ENCODE peak calls at places on chromosomes 1 and 21, in six cellular contexts. V is hepatocyte, F is lower lobe of right lung, N is substantia nigra, H is WERI-Rb-1, Y is AG04450. L is an unnamed sample.

GRCh38 chr1:94416901-94417701 is 1.1 kb upstream of the ABCD3 start:
- DNase-seq in V (peak; percentile 44), F (no peak), N (peak; percentile 27), H (peak; percentile 9), Y (peak; percentile 65), L (no peak)

GRCh38 chr21:45930231-45930760 is 51.3 kb upstream of the COL6A1 start:
- DNase-seq in V (no peak), F (no peak), N (no peak), H (no peak), Y (no peak), L (no peak)

GRCh38 chr1:196558424-196558823 is 49.8 kb downstream of the KCNT2 start:
- DNase-seq in V (peak; percentile 18), F (no peak), N (no peak), H (no peak), Y (peak; percentile 6), L (no peak)

GRCh38 chr21:35506352-35506751 is 457.2 kb upstream of the RUNX1 start:
- DNase-seq in V (no peak), F (no peak), N (no peak), H (no peak), Y (no peak), L (no peak)

GRCh38 chr1:92985101-92985500 is 23.8 kb upstream of the DIPK1A start:
- DNase-seq in V (no peak), F (no peak), N (no peak), H (no peak), Y (no peak), L (no peak)

GRCh38 chr1:32303997-32304622 is 12.2 kb downstream of the HDAC1 start:
- DNase-seq in V (no peak), F (no peak), N (no peak), H (no peak), Y (no peak), L (no peak)

GRCh38 chr1:217506878-217507277 is 124.0 kb downstream of the GPATCH2 start:
- DNase-seq in V (no peak), F (no peak), N (no peak), H (no peak), Y (no peak), L (no peak)

GRCh38 chr21:34126269-34126668 is 52.9 kb downstream of the MRPS6 start:
- DNase-seq in V (peak; percentile 26), F (no peak), N (no peak), H (no peak), Y (no peak), L (no peak)

DNA sequence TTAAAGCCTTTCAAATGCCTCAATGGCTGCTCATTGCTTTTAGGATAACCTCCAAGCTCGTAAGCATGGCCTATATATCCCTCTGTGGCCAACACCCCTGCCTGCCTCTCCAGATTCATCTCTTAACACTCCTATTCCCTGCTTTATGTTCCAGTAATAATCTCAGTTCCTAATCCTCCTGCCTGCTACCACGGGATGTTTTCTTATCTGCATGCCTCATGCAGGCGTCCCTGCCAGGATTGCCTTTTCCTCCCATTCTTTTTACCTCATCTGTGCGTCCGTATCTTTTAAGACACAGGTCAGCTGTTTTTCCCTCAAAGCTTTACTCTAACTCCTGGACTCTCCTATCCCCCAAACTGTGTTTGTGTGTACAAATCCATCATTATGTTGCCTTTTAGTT is 36.1 kb downstream of the ZBTB40 start:
- DNase-seq in V (peak; percentile 30), F (no peak), N (no peak), H (peak; percentile 38), Y (no peak), L (no peak)
- H3K27ac ChIP-seq in V (peak overlapping the region; percentile 68), F (no peak overlapping the region), N (no peak overlapping the region), H (peak overlapping the region; percentile 42), Y (no peak overlapping the region), L (no peak overlapping the region)

GRCh38 chr1:226946285-226946684 is 6.2 kb downstream of the COQ8A start:
- DNase-seq in V (no peak), F (no peak), N (no peak), H (no peak), Y (no peak), L (no peak)
- H3K27ac ChIP-seq in V (peak overlapping the region; percentile 90), F (peak overlapping the region; percentile 61), N (no peak overlapping the region), H (no peak overlapping the region), Y (no peak overlapping the region), L (no peak overlapping the region)

GRCh38 chr1:60000625-60001024 is 72.9 kb downstream of the C1orf87 start:
- DNase-seq in V (no peak), F (no peak), N (no peak), H (no peak), Y (no peak), L (no peak)

GRCh38 chr1:59997479-59997878 is 70.9 kb upstream of the CYP2J2 start:
- DNase-seq in V (no peak), F (no peak), N (no peak), H (no peak), Y (no peak), L (peak; percentile 37)

GRCh38 chr1:59994302-59995198 is 68.0 kb upstream of the CYP2J2 start:
- DNase-seq in V (peak; percentile 26), F (no peak), N (no peak), H (no peak), Y (no peak), L (no peak)

GRCh38 chr1:59999746-60000145 is 73.2 kb upstream of the CYP2J2 start:
- DNase-seq in V (no peak), F (no peak), N (no peak), H (no peak), Y (no peak), L (no peak)

DNA sequence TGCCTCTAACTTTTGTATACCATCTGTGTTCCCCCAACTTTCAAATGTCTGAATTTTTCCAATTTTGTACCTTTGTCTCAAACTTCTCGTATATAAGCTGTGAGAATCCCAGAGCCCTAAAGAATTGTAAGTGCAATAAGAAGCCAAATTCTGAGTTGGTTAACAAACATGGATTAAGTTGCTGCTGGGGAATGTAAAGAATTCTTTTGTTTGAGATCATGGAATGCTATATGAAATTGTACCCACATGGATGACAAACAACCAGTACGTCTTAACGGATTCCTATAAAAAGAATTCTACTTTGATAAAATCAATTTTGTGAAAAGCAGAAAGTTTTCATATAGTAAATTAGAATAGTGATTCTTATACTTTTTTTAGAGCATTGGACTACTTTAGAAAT is 72.4 kb upstream of the CYP2J2 start:
- DNase-seq in V (no peak), F (no peak), N (no peak), H (no peak), Y (no peak), L (no peak)
- H3K27ac ChIP-seq in V (no peak overlapping the region), F (no peak overlapping the region), N (no peak overlapping the region), H (no peak overlapping the region), Y (no peak overlapping the region), L (no peak overlapping the region)

DNA sequence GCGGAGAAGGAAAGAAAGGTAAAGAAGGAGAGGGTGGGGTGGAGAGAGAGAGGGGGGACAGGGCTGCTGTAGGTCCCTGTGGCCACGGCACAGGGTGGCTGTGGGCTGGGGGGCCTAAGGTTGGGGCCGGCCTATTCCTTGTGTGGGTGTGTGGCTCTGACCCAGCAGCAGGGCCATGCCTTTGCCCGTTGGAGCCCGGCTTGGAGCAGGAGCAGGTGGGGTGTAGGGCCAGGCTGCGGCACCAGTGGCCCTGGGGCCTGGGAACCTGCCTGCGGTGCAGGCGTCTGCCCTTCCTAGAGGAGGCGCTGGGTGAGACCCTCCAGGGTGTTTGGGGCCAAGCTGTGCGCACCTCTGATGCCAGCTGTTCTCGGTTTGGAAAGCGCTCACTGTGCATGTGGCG is 19.7 kb upstream of the SUMO3 start:
- DNase-seq in V (no peak), F (no peak), N (no peak), H (no peak), Y (no peak), L (no peak)
- H3K27ac ChIP-seq in V (no peak overlapping the region), F (no peak overlapping the region), N (no peak overlapping the region), H (peak overlapping the region; percentile 43), Y (no peak overlapping the region), L (no peak overlapping the region)

GRCh38 chr1:174158767-174159252 is 510 bp upstream of the RABGAP1L start:
- DNase-seq in V (no peak), F (no peak), N (no peak), H (no peak), Y (no peak), L (no peak)
- H3K27ac ChIP-seq in V (peak overlapping the region; percentile 76), F (peak overlapping the region; percentile 86), N (peak overlapping the region; percentile 24), H (peak overlapping the region; percentile 75), Y (no peak overlapping the region), L (no peak overlapping the region)

GRCh38 chr21:31945116-31945515 is 72.3 kb downstream of the HUNK start:
- DNase-seq in V (no peak), F (no peak), N (no peak), H (no peak), Y (no peak), L (no peak)
- H3K27ac ChIP-seq in V (peak overlapping the region; percentile 40), F (no peak overlapping the region), N (no peak overlapping the region), H (peak overlapping the region; percentile 23), Y (peak overlapping the region; percentile 31), L (no peak overlapping the region)

GRCh38 chr1:27513958-27514357 is 24.0 kb upstream of the WASF2 start:
- DNase-seq in V (no peak), F (peak; percentile 56), N (no peak), H (no peak), Y (no peak), L (no peak)
- H3K27ac ChIP-seq in V (no peak overlapping the region), F (peak overlapping the region; percentile 48), N (no peak overlapping the region), H (no peak overlapping the region), Y (no peak overlapping the region), L (no peak overlapping the region)

GRCh38 chr1:150874455-150875196 is 1.8 kb downstream of the ARNT start:
- DNase-seq in V (no peak), F (no peak), N (no peak), H (no peak), Y (no peak), L (no peak)

GRCh38 chr1:150877220-150877516 is 769 bp upstream of the ARNT start:
- DNase-seq in V (no peak), F (no peak), N (no peak), H (no peak), Y (no peak), L (no peak)

GRCh38 chr1:150873521-150873920 is 2.9 kb downstream of the ARNT start:
- DNase-seq in V (no peak), F (no peak), N (no peak), H (no peak), Y (no peak), L (no peak)

GRCh38 chr1:150876111-150876434 is 326 bp downstream of the ARNT start:
- DNase-seq in V (peak; percentile 76), F (no peak), N (peak; percentile 69), H (no peak), Y (peak; percentile 32), L (peak; percentile 22)

GRCh38 chr1:150875197-150876110 is 945 bp downstream of the ARNT start:
- DNase-seq in V (peak; percentile 20), F (no peak), N (no peak), H (peak; percentile 40), Y (no peak), L (no peak)
- H3K27ac ChIP-seq in V (peak overlapping the region; percentile 91), F (peak overlapping the region; percentile 93), N (peak overlapping the region; percentile 95), H (peak overlapping the region; percentile 75), Y (peak overlapping the region; percentile 83), L (no peak overlapping the region)

DNA sequence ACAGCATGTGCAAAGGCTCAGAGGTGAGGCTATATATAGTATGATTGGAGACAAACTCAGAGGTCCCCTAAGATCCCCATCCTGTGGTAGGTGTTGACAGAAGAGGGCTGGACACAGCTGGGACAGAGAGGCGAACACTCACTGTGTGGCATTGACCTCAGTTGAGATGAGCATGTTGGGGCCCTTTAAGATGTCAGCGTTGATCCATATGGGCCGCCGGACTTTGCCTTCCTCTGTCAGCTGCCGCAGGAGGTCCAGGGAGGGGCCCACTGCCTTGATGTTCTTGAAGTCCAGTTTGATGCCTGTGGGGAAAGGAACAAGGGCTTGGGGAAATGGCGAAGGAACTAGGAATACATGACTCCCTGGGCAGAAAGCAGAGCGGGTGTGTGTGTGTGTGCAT is 8.8 kb downstream of the FAM151A start:
- DNase-seq in V (peak; percentile 5), F (no peak), N (no peak), H (no peak), Y (no peak), L (no peak)
- H3K27ac ChIP-seq in V (no peak overlapping the region), F (no peak overlapping the region), N (no peak overlapping the region), H (no peak overlapping the region), Y (no peak overlapping the region), L (no peak overlapping the region)

L was measured in iPS DF 6.9.